ENCODE peak calls at places on chromosome 10, in four cellular contexts. O is adrenal gland, J is cardiac muscle cell, Q is lower lobe of right lung. L is an unnamed sample. For H3K4me1 and H3K36me3, the result is how much of the 10 kb centered on the place peaks cover.

GRCh38 chr10:70617798-70618568 is 15.4 kb upstream of the PRF1 start:
- DNase-seq in J (no peak), Q (no peak), O (no peak), L (no peak)

GRCh38 chr10:59206204-59206720 is 29.8 kb downstream of the PHYHIPL start:
- DNase-seq in J (no peak), Q (no peak), O (no peak), L (no peak)

GRCh38 chr10:27446091-27446918 is 57.8 kb upstream of the RAB18 start:
- DNase-seq in Q (no peak), J (peak), O (no peak), L (peak)

GRCh38 chr10:91349381-91349780 is 60.8 kb upstream of the HECTD2 start:
- DNase-seq in J (peak), Q (no peak), O (peak), L (no peak)

GRCh38 chr10:92573798-92574544 is at the start of gene IDE:
- DNase-seq in O (peak), Q (peak), J (peak), L (peak)

GRCh38 chr10:65358565-65358964 is 1567.3 kb upstream of the LRRTM3 start:
- DNase-seq in Q (no peak), J (peak), O (no peak), L (no peak)

GRCh38 chr10:132574783-132575319 is 37.3 kb downstream of the INPP5A start:
- DNase-seq in J (peak), O (no peak), Q (no peak), L (no peak)

GRCh38 chr10:117463545-117463920 is 79.0 kb upstream of the EMX2 start:
- DNase-seq in Q (no peak), O (no peak), J (no peak), L (no peak)

GRCh38 chr10:69502589-69502988 is 51.3 kb downstream of the TSPAN15 start:
- DNase-seq in Q (peak), J (no peak), O (no peak), L (no peak)

GRCh38 chr10:114925675-114926204 is 12.3 kb upstream of the TRUB1 start:
- DNase-seq in J (no peak), O (peak), Q (no peak), L (no peak)

GRCh38 chr10:28807760-28808613 is 130.7 kb downstream of the BAMBI start:
- DNase-seq in Q (no peak), J (peak), O (peak), L (no peak)

GRCh38 chr10:8279598-8279997 is 225.1 kb downstream of the GATA3 start:
- DNase-seq in Q (no peak), J (no peak), O (no peak), L (no peak)

GRCh38 chr10:133445268-133445732 is 8.4 kb upstream of the SCART1 start:
- DNase-seq in Q (no peak), O (no peak), J (no peak), L (no peak)

GRCh38 chr10:11175823-11176243 is 158.2 kb downstream of the CELF2 start:
- DNase-seq in Q (no peak), J (no peak), O (peak), L (peak)

GRCh38 chr10:58086144-58086762 is 181.4 kb downstream of the IPMK start:
- DNase-seq in J (no peak), Q (no peak), O (peak), L (peak)

GRCh38 chr10:33010132-33011037 is 52.4 kb upstream of the ITGB1 start:
- DNase-seq in J (peak), Q (no peak), O (no peak), L (no peak)

GRCh38 chr10:72509206-72509799 is 116.6 kb downstream of the MICU1 start:
- DNase-seq in O (no peak), Q (no peak), J (no peak), L (peak)

GRCh38 chr10:71534552-71535158 is 137.9 kb downstream of the CDH23 start:
- DNase-seq in O (peak), J (peak), Q (no peak), L (no peak)

GRCh38 chr10:101116754-101117153 is 14.3 kb upstream of the TLX1 start:
- DNase-seq in O (no peak), J (no peak), Q (no peak), L (no peak)

GRCh38 chr10:96752380-96752779 is 32.1 kb upstream of the PIK3AP1 start:
- DNase-seq in J (no peak), O (no peak), Q (no peak), L (no peak)

GRCh38 chr10:33334170-33334838 is at the start of gene NRP1:
- DNase-seq in O (peak), J (peak), Q (peak), L (peak)

GRCh38 chr10:79322616-79323566 is 24.4 kb upstream of the PPIF start:
- DNase-seq in O (peak), Q (peak), J (no peak), L (peak)

GRCh38 chr10:29317027-29317420 is 28.2 kb downstream of the LYZL1 start:
- DNase-seq in Q (no peak), O (no peak), J (no peak), L (no peak)

GRCh38 chr10:126663880-126664279 is 6.6 kb downstream of the C10orf90 start:
- DNase-seq in Q (no peak), J (no peak), O (no peak), L (no peak)

GRCh38 chr10:71472466-71472865 is 75.7 kb downstream of the CDH23 start:
- DNase-seq in O (peak), Q (no peak), J (no peak), L (peak)

GRCh38 chr10:21424511-21424910 is 101.0 kb downstream of the SKIDA1 start:
- DNase-seq in Q (no peak), O (no peak), J (no peak), L (no peak)

GRCh38 chr10:113525713-113526112 is 27.1 kb upstream of the HABP2 start:
- DNase-seq in Q (no peak), J (no peak), O (no peak), L (no peak)

GRCh38 chr10:132411561-132412253 is 14.7 kb downstream of the PWWP2B start:
- DNase-seq in O (peak), Q (peak), J (no peak), L (peak)

GRCh38 chr10:67618116-67618515 is 77.9 kb downstream of the CTNNA3 start:
- DNase-seq in Q (no peak), O (no peak), J (no peak), L (no peak)

GRCh38 chr10:8053446-8054242 is 844 bp upstream of the GATA3 start:
- DNase-seq in Q (peak), O (peak), J (peak), L (peak)

GRCh38 chr10:69651362-69651761 is 21.3 kb downstream of the FAM241B start:
- DNase-seq in Q (no peak), O (no peak), J (no peak), L (no peak)

GRCh38 chr10:73758704-73759511 is 14.7 kb downstream of the SEC24C start:
- DNase-seq in J (no peak), O (no peak), Q (no peak), L (no peak)

GRCh38 chr10:132878091-132878729 is 64.2 kb downstream of the CFAP46 start:
- DNase-seq in J (no peak), O (no peak), Q (no peak), L (no peak)

GRCh38 chr10:101959349-101959916 is 96.5 kb downstream of the ARMH3 start:
- DNase-seq in J (no peak), O (no peak), Q (no peak), L (no peak)

GRCh38 chr10:127196227-127196954 is at the start of gene INSYN2A:
- DNase-seq in O (peak), J (peak), Q (no peak), L (peak)

GRCh38 chr10:130351466-130352290 is 215.5 kb downstream of the GLRX3 start:
- DNase-seq in O (no peak), Q (no peak), J (no peak), L (no peak)

GRCh38 chr10:110805292-110805691 is 66.4 kb upstream of the PDCD4 start:
- DNase-seq in Q (no peak), O (no peak), J (no peak), L (no peak)

GRCh38 chr10:110803830-110804338 is 67.8 kb upstream of the PDCD4 start:
- DNase-seq in O (peak), J (peak), Q (no peak), L (peak)

GRCh38 chr10:110803239-110803593 is 68.5 kb upstream of the PDCD4 start:
- DNase-seq in Q (no peak), J (no peak), O (no peak), L (no peak)

GRCh38 chr10:110802551-110803238 is 69.0 kb upstream of the PDCD4 start:
- DNase-seq in O (peak), J (no peak), Q (peak), L (peak)

GRCh38 chr10:110802090-110802489 is 69.6 kb upstream of the PDCD4 start:
- DNase-seq in Q (no peak), O (no peak), J (no peak), L (no peak)
- H3K27ac ChIP-seq in Q (no peak), O (no peak), J (no peak), L (no peak)

GRCh38 chr10:76106611-76107010 is 675.2 kb downstream of the LRMDA start:
- DNase-seq in J (no peak), O (no peak), Q (no peak), L (no peak)
- H3K4me1 ChIP-seq in J (under half), O (under half), Q (under half), L (under half)

DNA sequence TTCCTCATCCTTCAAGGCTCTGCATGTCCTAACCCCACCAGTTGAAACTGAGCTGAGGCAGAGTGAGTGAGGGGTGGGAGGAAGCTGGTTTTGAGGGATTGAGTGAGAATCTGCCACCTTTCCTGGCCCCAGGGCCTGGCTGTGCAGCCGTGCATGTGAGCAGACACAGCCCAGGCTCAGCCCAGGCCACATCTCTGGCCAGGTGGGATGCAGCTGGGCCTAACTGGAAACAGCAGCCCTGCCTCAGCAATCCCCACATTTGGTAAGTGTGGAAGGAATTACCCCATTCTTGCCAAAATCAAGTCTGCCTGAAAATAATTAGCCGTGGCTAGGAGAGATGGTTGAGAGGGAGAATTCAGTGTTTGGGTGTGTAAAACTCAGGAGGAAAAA is 116.6 kb downstream of the NEURL1 start:
- DNase-seq in Q (no peak), J (no peak), O (no peak), L (no peak)
- H3K36me3 ChIP-seq in Q (half or more), J (under half), O (under half), L (under half)

GRCh38 chr10:46286991-46287693 is at the start of gene ANTXRL:
- DNase-seq in J (no peak), Q (no peak), O (no peak), L (no peak)
- H3K27ac ChIP-seq in J (no peak), Q (no peak), O (no peak), L (no peak)

GRCh38 chr10:31757831-31758230 is 170.8 kb downstream of the ARHGAP12 start:
- DNase-seq in O (no peak), Q (no peak), J (no peak), L (no peak)

GRCh38 chr10:31753681-31754080 is 174.9 kb downstream of the ARHGAP12 start:
- DNase-seq in Q (no peak), O (peak), J (no peak), L (no peak)

GRCh38 chr10:31756131-31757119 is 172.2 kb downstream of the ARHGAP12 start:
- DNase-seq in J (no peak), Q (no peak), O (no peak), L (no peak)

GRCh38 chr10:31757374-31757773 is 171.3 kb downstream of the ARHGAP12 start:
- DNase-seq in O (peak), Q (no peak), J (no peak), L (no peak)

GRCh38 chr10:31754803-31755624 is 173.6 kb downstream of the ARHGAP12 start:
- DNase-seq in Q (no peak), J (peak), O (peak), L (no peak)
- H3K4me1 ChIP-seq in Q (under half), J (under half), O (under half), L (under half)

DNA sequence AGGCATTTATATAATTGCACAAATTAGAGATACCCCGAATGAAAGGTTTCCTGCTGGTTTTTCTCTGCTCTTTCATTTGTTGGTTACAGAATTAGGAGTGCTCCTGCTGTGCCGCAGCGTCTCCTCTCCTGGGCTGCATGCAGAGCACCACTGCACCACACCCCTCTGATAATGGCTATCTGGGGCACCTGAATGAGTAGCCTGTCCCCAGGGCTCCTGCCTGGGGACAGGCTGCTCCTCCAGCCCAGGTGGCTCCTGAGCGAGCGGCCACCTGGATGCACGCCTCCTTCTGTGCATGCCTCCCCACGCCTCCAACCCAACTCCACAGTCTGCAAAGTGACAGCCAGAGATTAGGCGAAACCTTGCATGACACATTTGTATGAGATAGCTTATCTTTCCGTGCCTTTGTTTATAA is 242.6 kb upstream of the FZD8 start:
- DNase-seq in Q (no peak), J (peak), O (no peak), L (no peak)
- H3K36me3 ChIP-seq in Q (under half), J (under half), O (under half), L (under half)

DNA sequence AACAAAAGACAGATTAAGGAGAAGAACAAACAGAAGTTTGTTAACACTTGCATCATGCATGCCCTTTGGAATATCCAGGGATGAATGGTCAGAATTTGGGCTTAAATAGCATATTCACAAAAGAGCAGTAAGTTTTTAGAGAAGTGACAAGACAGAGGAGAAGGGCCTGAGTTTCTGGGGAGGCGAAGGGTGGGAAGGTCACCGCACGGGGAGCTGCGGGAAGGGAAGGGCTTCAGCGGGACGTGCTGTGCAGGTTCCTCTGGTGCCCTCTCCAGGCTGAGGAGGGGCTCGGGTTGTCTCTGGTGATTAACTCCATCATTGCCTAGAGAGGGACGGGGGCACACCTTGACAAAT is 10.4 kb upstream of the ZNF22 start:
- DNase-seq in Q (no peak), O (no peak), J (peak), L (no peak)
- H3K27ac ChIP-seq in Q (peak), O (peak), J (peak), L (no peak)

GRCh38 chr10:77922551-77923179 is 3.9 kb downstream of the DLG5 start:
- DNase-seq in J (no peak), O (no peak), Q (no peak), L (no peak)
- H3K4me1 ChIP-seq in J (under half), O (half or more), Q (under half), L (under half)

DNA sequence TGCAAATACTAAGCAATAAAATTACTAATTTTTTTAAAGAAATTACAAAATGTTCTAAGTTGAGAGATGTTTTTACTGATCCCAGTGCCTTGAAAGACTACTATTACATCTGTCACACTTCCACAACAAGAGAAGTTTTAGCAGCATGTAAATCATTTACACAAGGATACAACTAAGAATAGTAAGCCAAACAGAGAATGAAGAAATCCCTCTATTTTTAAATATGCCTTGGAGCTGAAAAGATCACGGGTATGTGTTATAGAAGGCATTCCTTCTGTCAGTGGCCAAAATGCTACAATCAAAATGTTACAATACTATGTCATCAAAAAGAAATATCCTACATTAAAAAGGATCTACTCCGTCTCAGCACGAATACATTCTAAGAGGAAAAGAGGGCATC is 52.6 kb downstream of the LARP4B start:
- DNase-seq in Q (no peak), J (no peak), O (no peak), L (no peak)
- H3K36me3 ChIP-seq in Q (half or more), J (under half), O (under half), L (under half)

GRCh38 chr10:77902159-77902558 is 24.4 kb downstream of the DLG5 start:
- DNase-seq in Q (no peak), J (no peak), O (no peak), L (peak)
- H3K27ac ChIP-seq in Q (no peak), J (no peak), O (peak), L (peak)

L was measured in small intestine.